ENCODE peak calls at places on chromosomes 4 and X, in five cellular contexts. Q, W, H, N and P are unnamed samples. For H3K4me1, the result is how much of the 10 kb centered on the place peaks cover.

GRCh38 chr4:88814043-88814617 is 116.5 kb upstream of the NAP1L5 start:
- DNase-seq in Q (peak), N (no peak), H (peak), W (no peak), P (peak)

GRCh38 chrX:69277961-69278795 is 112.9 kb upstream of the PJA1 start:
- DNase-seq in H (no peak), N (no peak), Q (no peak), W (no peak), P (no peak)

GRCh38 chr4:89682808-89683207 is 154.2 kb downstream of the SNCA start:
- DNase-seq in W (no peak), N (no peak), H (no peak), Q (no peak), P (no peak)

GRCh38 chr4:150962245-150962644 is 52.8 kb downstream of the LRBA start:
- DNase-seq in H (no peak), W (no peak), N (no peak), Q (no peak), P (no peak)

GRCh38 chr4:26753642-26754041 is 107.0 kb upstream of the STIM2 start:
- DNase-seq in H (peak), W (no peak), N (no peak), Q (no peak), P (peak)

GRCh38 chr4:159400782-159401712 is 298.2 kb downstream of the RAPGEF2 start:
- DNase-seq in Q (no peak), H (no peak), N (no peak), W (no peak), P (no peak)

GRCh38 chrX:130108647-130109428 is 1.5 kb downstream of the ELF4 start:
- DNase-seq in Q (no peak), N (peak), W (peak), H (no peak), P (peak)

GRCh38 chrX:39063702-39064101 is 262.4 kb downstream of the MID1IP1 start:
- DNase-seq in W (no peak), N (no peak), H (no peak), Q (no peak), P (no peak)

GRCh38 chr4:101471201-101471600 is 123.9 kb upstream of the PPP3CA start:
- DNase-seq in Q (no peak), H (no peak), N (no peak), W (no peak), P (no peak)

GRCh38 chr4:15159477-15160019 is 157.3 kb downstream of the CPEB2 start:
- DNase-seq in W (no peak), H (no peak), N (no peak), Q (no peak), P (no peak)

GRCh38 chr4:78566834-78567501 is 15.4 kb downstream of the ANXA3 start:
- DNase-seq in N (no peak), H (no peak), Q (no peak), W (no peak), P (peak)

GRCh38 chr4:78565971-78566372 is 14.4 kb downstream of the ANXA3 start:
- DNase-seq in N (no peak), Q (no peak), H (no peak), W (no peak), P (no peak)

GRCh38 chr4:78569291-78569821 is 17.8 kb downstream of the ANXA3 start:
- DNase-seq in H (no peak), Q (no peak), W (no peak), N (no peak), P (no peak)

GRCh38 chr4:78568640-78569261 is 17.2 kb downstream of the ANXA3 start:
- DNase-seq in Q (no peak), H (no peak), W (no peak), N (no peak), P (no peak)

DNA sequence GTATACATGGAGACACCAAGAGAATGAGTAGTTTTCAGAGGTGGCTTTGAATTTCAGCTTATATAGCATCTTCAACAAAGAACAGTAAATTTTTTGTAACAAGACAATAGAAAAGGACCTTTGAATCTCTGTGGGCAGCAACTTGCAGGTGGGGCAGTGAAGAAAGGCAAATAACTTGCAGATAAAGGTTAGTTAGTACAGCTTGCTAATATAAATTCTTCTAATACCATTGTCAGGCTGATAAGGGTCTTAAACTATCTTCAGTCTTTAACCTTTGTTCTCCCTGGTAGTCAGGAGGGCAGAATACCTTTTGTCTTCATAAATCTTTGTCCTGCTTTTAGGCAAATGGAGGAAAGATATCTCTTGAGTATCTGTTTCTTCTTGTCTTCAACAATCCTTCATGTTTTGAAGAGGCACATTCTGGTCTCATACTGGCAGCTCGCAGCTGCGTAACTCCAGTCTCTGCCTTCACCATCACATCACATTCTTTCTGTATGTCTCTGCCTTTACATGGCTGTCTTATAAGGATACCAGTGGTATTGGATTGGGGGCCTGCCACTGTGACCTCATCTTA is 16.0 kb downstream of the ANXA3 start:
- DNase-seq in N (no peak), H (no peak), Q (no peak), W (no peak), P (no peak)
- H3K27ac ChIP-seq in N (no peak), H (no peak), Q (peak), W (no peak), P (peak)

GRCh38 chr4:186204103-186204559 is 12.8 kb downstream of the CYP4V2 start:
- DNase-seq in Q (peak), N (peak), H (peak), W (no peak), P (no peak)
- H3K4me3 ChIP-seq in Q (peak), N (peak), H (peak), W (no peak), P (no peak)

GRCh38 chr4:102525556-102525955 is 24.4 kb downstream of the NFKB1 start:
- DNase-seq in H (no peak), Q (no peak), N (no peak), W (no peak), P (no peak)

GRCh38 chr4:102525099-102525498 is 23.9 kb downstream of the NFKB1 start:
- DNase-seq in W (no peak), H (no peak), N (no peak), Q (no peak), P (no peak)

GRCh38 chr4:102526532-102526931 is 25.4 kb downstream of the NFKB1 start:
- DNase-seq in H (no peak), N (no peak), W (no peak), Q (no peak), P (no peak)

GRCh38 chr4:102521570-102522553 is 20.7 kb downstream of the NFKB1 start:
- DNase-seq in W (no peak), H (no peak), N (no peak), Q (no peak), P (no peak)

DNA sequence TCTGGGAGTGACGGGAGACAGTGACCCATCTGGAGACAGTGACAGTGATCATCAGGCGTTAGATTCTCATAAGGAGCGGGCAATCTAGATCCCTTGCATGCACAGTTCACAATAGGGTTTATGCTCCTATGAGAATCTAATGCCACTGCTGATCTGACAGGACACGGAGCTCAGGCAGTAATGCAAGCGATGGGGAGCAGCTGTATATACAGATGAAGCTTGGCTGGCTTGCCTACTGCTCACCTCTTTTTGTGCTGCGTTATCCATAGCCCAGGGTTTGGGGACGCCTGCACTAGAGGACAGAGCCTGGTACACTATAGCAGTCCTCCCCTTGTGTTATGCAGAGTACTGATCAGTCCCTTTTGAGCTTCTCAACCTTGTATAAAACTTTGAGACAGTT is 23.5 kb downstream of the NFKB1 start:
- DNase-seq in H (no peak), Q (no peak), N (no peak), W (no peak), P (no peak)
- H3K4me1 ChIP-seq in H (under half), Q (half or more), N (under half), W (under half), P (under half)

DNA sequence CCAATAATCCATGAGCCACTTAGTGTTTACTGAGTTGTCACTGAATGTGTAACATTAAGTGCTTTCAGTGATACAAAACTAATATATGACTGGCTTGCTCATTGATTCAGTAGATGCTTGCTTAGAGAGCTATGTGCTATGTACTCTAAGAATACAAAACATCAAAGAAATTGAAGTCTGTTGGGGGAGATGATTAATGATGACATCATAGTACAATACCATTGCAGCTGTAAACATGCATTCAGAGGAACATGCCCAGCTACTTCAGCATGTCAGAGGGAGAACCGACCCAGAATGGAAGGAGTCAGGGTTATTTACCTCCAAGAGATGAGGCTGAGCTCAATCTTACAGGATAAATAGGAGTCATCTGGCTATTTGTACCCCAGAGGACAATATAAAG is 290.7 kb downstream of the TENM3 start:
- DNase-seq in N (no peak), H (no peak), W (no peak), Q (no peak), P (no peak)
- H3K27ac ChIP-seq in N (no peak), H (no peak), W (no peak), Q (no peak), P (no peak)

GRCh38 chrX:1246816-1247215 is 21.8 kb upstream of the CSF2RA start:
- DNase-seq in N (peak), H (peak), W (peak), Q (peak), P (peak)
- H3K4me3 ChIP-seq in N (no peak), H (no peak), W (no peak), Q (no peak), P (no peak)

GRCh38 chr4:39044364-39044946 is 12.2 kb upstream of the TMEM156 start:
- DNase-seq in H (peak), W (peak), Q (peak), N (peak), P (peak)

GRCh38 chr4:39047691-39048090 is 14.3 kb upstream of the KLHL5 start:
- DNase-seq in H (no peak), N (no peak), W (no peak), Q (no peak), P (no peak)

GRCh38 chr4:39044947-39045734 is 12.9 kb upstream of the TMEM156 start:
- DNase-seq in H (no peak), W (no peak), Q (peak), N (no peak), P (peak)

GRCh38 chr4:39046243-39046642 is 14.0 kb upstream of the TMEM156 start:
- DNase-seq in Q (no peak), H (no peak), N (no peak), W (no peak), P (no peak)

GRCh38 chr4:39045791-39046221 is 13.6 kb upstream of the TMEM156 start:
- DNase-seq in W (no peak), N (peak), H (no peak), Q (no peak), P (no peak)
- H3K4me1 ChIP-seq in W (under half), N (under half), H (under half), Q (half or more), P (under half)

GRCh38 chr4:103075894-103076776 is at the start of gene SLC9B2:
- DNase-seq in W (peak), H (peak), Q (peak), N (peak), P (peak)
- H3K27ac ChIP-seq in W (peak), H (peak), Q (peak), N (peak), P (peak)

GRCh38 chr4:8163436-8164193 is 5.0 kb upstream of the ABLIM2 start:
- DNase-seq in N (no peak), H (no peak), W (peak), Q (no peak), P (no peak)
- H3K4me3 ChIP-seq in N (no peak), H (no peak), W (no peak), Q (no peak), P (no peak)

GRCh38 chrX:13694983-13695382 is 6.1 kb downstream of the RAB9A start:
- DNase-seq in W (no peak), Q (no peak), H (no peak), N (no peak), P (no peak)
- H3K4me1 ChIP-seq in W (under half), Q (half or more), H (under half), N (under half), P (under half)